ENCODE peak calls at places on chromosome 4, in six cellular contexts. P is GM23248, A is mammary epithelial cell, O is astrocyte, N is neural progenitor cell, E is GM12878. G is an unnamed sample.
A peak's percentile ranks its signal among the peaks of the same experiment; 100 is the strongest.

GRCh38 chr4:102684605-102685052 is 76.1 kb downstream of the MANBA start:
- DNase-seq in P (peak; percentile 52), A (peak; percentile 97), O (peak; percentile 29), N (no peak), E (peak; percentile 37), G (no peak)

GRCh38 chr4:112516401-112517066 is 554 bp upstream of the NEUROG2 start:
- DNase-seq in P (no peak), A (no peak), O (no peak), N (peak; percentile 96), E (no peak), G (peak; percentile 48)

GRCh38 chr4:57287687-57288604 is 177.8 kb upstream of the IGFBP7 start:
- DNase-seq in P (no peak), A (no peak), O (no peak), N (no peak), E (no peak), G (no peak)

GRCh38 chr4:122012735-122013134 is 60.9 kb upstream of the TRPC3 start:
- DNase-seq in P (peak; percentile 51), A (no peak), O (peak; percentile 61), N (no peak), E (no peak), G (no peak)

GRCh38 chr4:98101988-98102387 is 41.3 kb downstream of the STPG2 start:
- DNase-seq in P (no peak), A (no peak), O (no peak), N (no peak), E (no peak), G (no peak)

GRCh38 chr4:151418856-151419255 is 9.9 kb downstream of the FHIP1A start:
- DNase-seq in P (no peak), A (peak; percentile 55), O (no peak), N (no peak), E (no peak), G (no peak)

GRCh38 chr4:139030614-139031235 is 15.1 kb downstream of the NOCT start:
- DNase-seq in P (peak; percentile 80), A (peak; percentile 66), O (peak; percentile 59), N (peak; percentile 89), E (peak; percentile 61), G (no peak)

GRCh38 chr4:136136566-136136965 is 1395.7 kb downstream of the PCDH18 start:
- DNase-seq in P (no peak), A (no peak), O (no peak), N (no peak), E (no peak), G (no peak)

GRCh38 chr4:43776371-43776770 is 672.2 kb downstream of the KCTD8 start:
- DNase-seq in P (peak; percentile 9), A (no peak), O (no peak), N (no peak), E (no peak), G (no peak)

DNA sequence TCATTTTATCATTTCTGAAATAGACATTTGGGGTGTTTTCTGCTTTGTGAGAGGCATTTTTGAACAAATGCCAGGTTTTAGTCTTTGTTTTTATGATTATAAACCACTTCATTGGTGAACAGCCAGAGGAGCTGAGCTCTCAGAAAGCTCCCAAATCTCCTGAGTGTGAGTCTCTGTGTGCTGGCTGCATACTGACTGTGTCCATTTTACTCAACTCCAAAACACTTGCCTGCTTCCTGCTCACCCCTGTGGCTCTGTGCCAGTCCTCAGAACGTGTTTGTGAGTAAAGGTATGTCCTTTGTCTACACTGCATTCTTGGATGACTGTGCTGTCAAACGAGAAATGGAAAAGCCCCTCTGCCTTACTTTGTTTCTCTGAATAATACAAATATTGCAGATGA is 5.4 kb upstream of the LRAT start:
- DNase-seq in P (no peak), A (peak; percentile 85), O (peak; percentile 6), N (peak; percentile 46), E (no peak), G (no peak)
- H3K9ac ChIP-seq in P (no peak overlapping the region), A (no peak overlapping the region), O (no peak overlapping the region), N (no peak overlapping the region), E (no peak overlapping the region), G (no peak overlapping the region)

GRCh38 chr4:82352118-82352824 is 21.5 kb downstream of the HNRNPD start:
- DNase-seq in P (no peak), A (no peak), O (no peak), N (no peak), E (no peak), G (no peak)
- H3K9ac ChIP-seq in P (peak overlapping the region; percentile 12), A (no peak overlapping the region), O (no peak overlapping the region), N (no peak overlapping the region), E (no peak overlapping the region), G (no peak overlapping the region)

GRCh38 chr4:176654565-176655216 is 138.0 kb downstream of the VEGFC start:
- DNase-seq in P (no peak), A (no peak), O (peak; percentile 15), N (no peak), E (no peak), G (no peak)

GRCh38 chr4:176660561-176660960 is 132.2 kb downstream of the VEGFC start:
- DNase-seq in P (peak; percentile 15), A (no peak), O (no peak), N (peak; percentile 17), E (no peak), G (no peak)

GRCh38 chr4:176653406-176654220 is 139.1 kb downstream of the VEGFC start:
- DNase-seq in P (peak; percentile 28), A (no peak), O (peak; percentile 25), N (no peak), E (no peak), G (no peak)

GRCh38 chr4:176656108-176656507 is 136.6 kb downstream of the VEGFC start:
- DNase-seq in P (peak; percentile 32), A (no peak), O (no peak), N (no peak), E (no peak), G (no peak)
- H3K9ac ChIP-seq in P (no peak overlapping the region), A (no peak overlapping the region), O (no peak overlapping the region), N (no peak overlapping the region), E (no peak overlapping the region), G (no peak overlapping the region)

DNA sequence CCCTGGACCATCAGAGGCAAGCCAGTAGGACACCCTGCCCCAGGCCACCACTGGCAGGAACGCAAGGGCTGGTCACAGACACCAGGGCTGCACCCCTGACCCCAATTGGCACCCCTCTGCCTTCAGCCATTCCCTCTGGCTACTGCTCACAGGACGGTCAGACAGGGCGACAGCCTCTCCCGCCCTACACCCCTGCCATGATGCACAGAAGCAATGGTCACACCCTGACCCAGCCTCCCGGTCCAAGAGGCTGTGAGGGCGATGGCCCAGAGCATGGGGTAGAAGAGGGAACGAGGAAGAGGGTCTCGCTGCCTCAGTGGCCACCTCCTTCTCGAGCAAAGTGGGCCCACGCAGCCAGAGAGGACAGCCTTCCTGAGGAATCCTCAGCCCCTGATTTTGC is 143.5 kb downstream of the SOWAHB start:
- DNase-seq in P (no peak), A (no peak), O (no peak), N (no peak), E (no peak), G (peak; percentile 73)
- H3K9ac ChIP-seq in P (peak overlapping the region; percentile 87), A (no peak overlapping the region), O (peak overlapping the region; percentile 84), N (no peak overlapping the region), E (no peak overlapping the region), G (no peak overlapping the region)

GRCh38 chr4:52017809-52018208 is 2.4 kb downstream of the LRRC66 start:
- DNase-seq in P (no peak), A (no peak), O (no peak), N (no peak), E (no peak), G (no peak)

GRCh38 chr4:52019941-52020657 is at the start of gene LRRC66:
- DNase-seq in P (peak; percentile 40), A (no peak), O (no peak), N (no peak), E (no peak), G (no peak)

GRCh38 chr4:52015366-52015765 is 4.8 kb downstream of the LRRC66 start:
- DNase-seq in P (no peak), A (no peak), O (no peak), N (peak; percentile 69), E (no peak), G (no peak)

GRCh38 chr4:52014903-52015302 is 5.3 kb downstream of the LRRC66 start:
- DNase-seq in P (no peak), A (no peak), O (no peak), N (peak; percentile 9), E (no peak), G (no peak)

GRCh38 chr4:52016985-52017384 is 3.2 kb downstream of the LRRC66 start:
- DNase-seq in P (no peak), A (no peak), O (no peak), N (no peak), E (no peak), G (no peak)
- H3K9ac ChIP-seq in P (no peak overlapping the region), A (no peak overlapping the region), O (no peak overlapping the region), N (no peak overlapping the region), E (no peak overlapping the region), G (no peak overlapping the region)

DNA sequence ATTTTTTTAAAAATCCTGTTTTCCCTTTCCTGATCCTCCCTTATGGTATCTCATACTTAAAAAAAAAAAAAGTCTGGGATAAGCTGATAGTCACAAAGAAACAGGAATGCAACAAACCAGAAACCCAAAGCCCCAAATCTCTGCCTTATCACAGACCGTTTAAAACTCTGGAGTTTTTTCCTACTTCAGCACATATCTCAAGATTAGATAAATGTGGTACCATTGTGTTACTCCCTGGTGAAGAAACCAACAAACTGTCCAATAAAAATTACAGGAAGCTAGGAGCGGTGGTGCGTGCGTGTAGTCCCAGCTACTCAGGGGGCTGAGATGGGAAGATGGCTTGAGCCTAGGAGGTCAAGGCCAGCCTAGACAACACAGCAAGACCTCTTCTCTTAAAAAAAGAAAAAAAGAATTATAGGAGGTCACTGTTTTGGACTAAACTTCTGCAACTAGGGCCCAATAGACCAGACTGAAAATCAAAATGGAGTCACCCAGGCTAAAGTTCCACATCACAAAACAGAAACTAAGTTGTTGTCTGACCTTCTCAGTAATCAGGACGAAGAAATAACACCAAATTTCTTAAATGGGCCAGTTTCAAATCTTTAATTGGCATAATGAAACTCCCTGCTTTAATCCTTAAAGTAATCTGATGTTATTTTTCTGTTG is 51.9 kb downstream of the RBM47 start:
- DNase-seq in P (no peak), A (no peak), O (peak; percentile 46), N (no peak), E (no peak), G (no peak)
- H3K9ac ChIP-seq in P (peak overlapping the region; percentile 70), A (no peak overlapping the region), O (no peak overlapping the region), N (no peak overlapping the region), E (peak overlapping the region; percentile 51), G (peak overlapping the region; percentile 72)

GRCh38 chr4:33930497-33930896 is 2313.8 kb downstream of the ARAP2 start:
- DNase-seq in P (peak; percentile 5), A (no peak), O (peak; percentile 68), N (no peak), E (no peak), G (no peak)

GRCh38 chr4:33924239-33924638 is 2320.1 kb downstream of the ARAP2 start:
- DNase-seq in P (peak; percentile 87), A (peak; percentile 32), O (peak; percentile 80), N (peak; percentile 8), E (no peak), G (no peak)

GRCh38 chr4:33923469-33923868 is 2320.8 kb downstream of the ARAP2 start:
- DNase-seq in P (no peak), A (no peak), O (no peak), N (no peak), E (no peak), G (no peak)

GRCh38 chr4:33924801-33925200 is 2319.5 kb downstream of the ARAP2 start:
- DNase-seq in P (peak; percentile 1), A (no peak), O (peak; percentile 35), N (no peak), E (no peak), G (no peak)
- H3K9ac ChIP-seq in P (no peak overlapping the region), A (no peak overlapping the region), O (no peak overlapping the region), N (no peak overlapping the region), E (no peak overlapping the region), G (no peak overlapping the region)

G was measured in kidney.